ENCODE peak calls at places on chromosomes 16 and 17, in seven cellular contexts. Z, N, T, F, G, Q and U are unnamed samples.

GRCh38 chr16:55479560-55480197 is 681 bp downstream of the MMP2 start:
- DNase-seq in Z (peak), N (no peak), T (no peak), F (no peak), G (peak), Q (no peak), U (no peak)

GRCh38 chr16:13269905-13270528 is 368.6 kb downstream of the SHISA9 start:
- DNase-seq in Z (no peak), N (no peak), T (no peak), F (no peak), G (no peak), Q (no peak), U (no peak)

GRCh38 chr17:59373879-59374495 is 42.5 kb downstream of the YPEL2 start:
- DNase-seq in Z (no peak), N (no peak), T (no peak), F (peak), G (peak), Q (peak), U (peak)

GRCh38 chr16:17470871-17471744 is at the start of gene XYLT1:
- DNase-seq in Z (peak), N (peak), T (peak), F (peak), G (peak), Q (peak), U (no peak)

GRCh38 chr16:24318670-24319069 is 62.5 kb downstream of the CACNG3 start:
- DNase-seq in Z (peak), N (no peak), T (no peak), F (no peak), G (no peak), Q (no peak), U (no peak)

GRCh38 chr17:33964344-33964979 is 290.6 kb upstream of the CCL2 start:
- DNase-seq in Z (peak), N (peak), T (no peak), F (no peak), G (no peak), Q (no peak), U (no peak)

GRCh38 chr16:84315422-84315821 is 20.7 kb downstream of the WFDC1 start:
- DNase-seq in Z (no peak), N (no peak), T (no peak), F (no peak), G (peak), Q (no peak), U (no peak)

GRCh38 chr16:89827383-89828198 is 684 bp upstream of the SPIRE2 start:
- DNase-seq in Z (peak), N (no peak), T (no peak), F (peak), G (peak), Q (no peak), U (peak)

GRCh38 chr17:17348872-17349723 is 45.9 kb downstream of the NT5M start:
- DNase-seq in Z (no peak), N (no peak), T (no peak), F (peak), G (no peak), Q (peak), U (no peak)

GRCh38 chr17:68145088-68145487 is 102.8 kb upstream of the AMZ2 start:
- DNase-seq in Z (no peak), N (no peak), T (no peak), F (no peak), G (no peak), Q (no peak), U (no peak)

GRCh38 chr17:28369684-28370034 is 448 bp downstream of the VTN start:
- DNase-seq in Z (no peak), N (no peak), T (no peak), F (no peak), G (no peak), Q (no peak), U (no peak)

GRCh38 chr16:9333515-9333914 is 242.1 kb downstream of the HAPSTR1 start:
- DNase-seq in Z (no peak), N (no peak), T (no peak), F (no peak), G (no peak), Q (no peak), U (no peak)

GRCh38 chr17:10457952-10458351 is 11.4 kb downstream of the MYH4 start:
- DNase-seq in Z (no peak), N (no peak), T (no peak), F (no peak), G (no peak), Q (no peak), U (no peak)

GRCh38 chr16:72023962-72024361 is 15.4 kb downstream of the DHODH start:
- DNase-seq in Z (no peak), N (no peak), T (no peak), F (no peak), G (no peak), Q (peak), U (no peak)

GRCh38 chr17:29135464-29135863 is 44.7 kb downstream of the MYO18A start:
- DNase-seq in Z (no peak), N (no peak), T (no peak), F (no peak), G (no peak), Q (no peak), U (no peak)

GRCh38 chr17:78324391-78325075 is 35.3 kb downstream of the SOCS3 start:
- DNase-seq in Z (peak), N (no peak), T (peak), F (peak), G (peak), Q (peak), U (peak)

GRCh38 chr17:77867308-77867781 is 91.2 kb upstream of the TNRC6C start:
- DNase-seq in Z (no peak), N (peak), T (no peak), F (no peak), G (no peak), Q (peak), U (no peak)

GRCh38 chr17:36870618-36871002 is 66.7 kb upstream of the LHX1 start:
- DNase-seq in Z (no peak), N (no peak), T (no peak), F (no peak), G (no peak), Q (no peak), U (no peak)

GRCh38 chr16:29883987-29884386 is 15.4 kb downstream of the SEZ6L2 start:
- DNase-seq in Z (no peak), N (no peak), T (no peak), F (no peak), G (no peak), Q (no peak), U (no peak)

GRCh38 chr16:80615751-80616150 is 75.0 kb downstream of the DYNLRB2 start:
- DNase-seq in Z (no peak), N (no peak), T (no peak), F (no peak), G (no peak), Q (peak), U (no peak)

GRCh38 chr16:65521685-65522338 is 399.9 kb upstream of the CDH11 start:
- DNase-seq in Z (peak), N (no peak), T (no peak), F (no peak), G (no peak), Q (no peak), U (no peak)